ENCODE peak calls at places on chromosomes 16 and 17, in ten cellular contexts. H is GM10248; S is GM12891; Y is activated CD4-positive, alpha-beta T cell treated with anti-CD3 and anti-CD28 coated beads, Interleukin-2, amount 10 ng/mL, durations not matched to agents 7 days and 5 days; X is RWPE1; P is tibial artery; T is stimulated activated CD8-positive, alpha-beta memory T cell treated with anti-CD3 and anti-CD28 coated beads, Interleukin-7, amount 100 ng/mL, for 1 hour; F is fibroblast of the aortic adventitia; K is naive thymus-derived CD8-positive, alpha-beta T cell; G is DMS53. J is an unnamed sample.

GRCh38 chr16:66444049-66444481 is 17.0 kb downstream of the BEAN1 start:
- DNase-seq in H (no peak), S (no peak), Y (no peak), X (no peak), P (no peak), T (no peak), F (no peak), K (no peak), G (peak; percentile 34), J (no peak)

GRCh38 chr16:78962457-78962929 is 638.0 kb downstream of the MAF start:
- DNase-seq in H (peak; percentile 15), S (no peak), Y (no peak), X (no peak), P (no peak), T (no peak), F (no peak), K (no peak), G (peak; percentile 44), J (no peak)

GRCh38 chr16:88781140-88782077 is 3.6 kb downstream of the PIEZO1 start:
- DNase-seq in H (peak; percentile 78), S (no peak), Y (peak; percentile 76), X (no peak), P (peak; percentile 62), T (no peak), F (no peak), K (peak; percentile 53), G (no peak), J (no peak)

GRCh38 chr17:17156107-17156506 is 50.0 kb downstream of the PLD6 start:
- DNase-seq in H (no peak), S (no peak), Y (no peak), X (peak; percentile 71), P (no peak), T (no peak), F (peak; percentile 93), K (no peak), G (no peak), J (peak; percentile 67)

GRCh38 chr17:57481901-57482300 is 225.6 kb downstream of the MSI2 start:
- DNase-seq in H (no peak), S (no peak), Y (no peak), X (no peak), P (no peak), T (no peak), F (peak; percentile 100), K (no peak), G (no peak), J (no peak)

GRCh38 chr16:47778106-47778803 is 317.1 kb downstream of the PHKB start:
- DNase-seq in H (no peak), S (no peak), Y (no peak), X (no peak), P (no peak), T (no peak), F (no peak), K (no peak), G (no peak), J (no peak)

GRCh38 chr17:59487161-59487873 is 78.1 kb upstream of the DHX40 start:
- DNase-seq in H (no peak), S (no peak), Y (no peak), X (no peak), P (no peak), T (no peak), F (no peak), K (no peak), G (no peak), J (no peak)

GRCh38 chr17:34762078-34762477 is 182.7 kb downstream of the TMEM132E start:
- DNase-seq in H (no peak), S (no peak), Y (no peak), X (no peak), P (no peak), T (no peak), F (no peak), K (no peak), G (no peak), J (no peak)

GRCh38 chr17:3914319-3914685 is 2.0 kb downstream of the P2RX1 start:
- DNase-seq in H (peak; percentile 83), S (peak; percentile 60), Y (no peak), X (no peak), P (no peak), T (no peak), F (no peak), K (peak; percentile 34), G (no peak), J (no peak)

GRCh38 chr16:66918803-66919568 is at the start of gene CDH16:
- DNase-seq in H (no peak), S (no peak), Y (no peak), X (no peak), P (no peak), T (no peak), F (no peak), K (no peak), G (peak; percentile 64), J (no peak)

GRCh38 chr17:82611140-82612058 is 36.8 kb downstream of the WDR45B start:
- DNase-seq in H (no peak), S (no peak), Y (no peak), X (no peak), P (no peak), T (no peak), F (peak; percentile 46), K (no peak), G (peak; percentile 30), J (peak; percentile 50)

GRCh38 chr16:53058441-53058840 is 3.6 kb downstream of the CHD9 start:
- DNase-seq in H (no peak), S (no peak), Y (no peak), X (no peak), P (no peak), T (no peak), F (no peak), K (no peak), G (no peak), J (peak; percentile 11)

GRCh38 chr17:81976332-81977210 is 858 bp upstream of the ASPSCR1 start:
- DNase-seq in H (no peak), S (no peak), Y (peak; percentile 26), X (no peak), P (no peak), T (no peak), F (no peak), K (no peak), G (peak; percentile 96), J (no peak)

GRCh38 chr17:3887811-3888210 is 5.0 kb downstream of the CAMKK1 start:
- DNase-seq in H (no peak), S (no peak), Y (no peak), X (no peak), P (no peak), T (no peak), F (no peak), K (no peak), G (peak; percentile 81), J (no peak)

GRCh38 chr17:8797621-8798175 is 1.5 kb downstream of the MFSD6L start:
- DNase-seq in H (no peak), S (no peak), Y (no peak), X (no peak), P (no peak), T (no peak), F (no peak), K (no peak), G (no peak), J (no peak)

GRCh38 chr17:71224824-71225575 is 895.8 kb upstream of the SOX9 start:
- DNase-seq in H (no peak), S (no peak), Y (no peak), X (no peak), P (no peak), T (no peak), F (no peak), K (no peak), G (no peak), J (peak; percentile 13)

GRCh38 chr17:17062866-17063265 is 20.6 kb downstream of the MPRIP start:
- DNase-seq in H (no peak), S (no peak), Y (no peak), X (no peak), P (peak; percentile 28), T (no peak), F (no peak), K (no peak), G (no peak), J (peak; percentile 51)

GRCh38 chr17:57678393-57678792 is 66.7 kb downstream of the CCDC182 start:
- DNase-seq in H (no peak), S (no peak), Y (no peak), X (no peak), P (no peak), T (no peak), F (no peak), K (no peak), G (no peak), J (no peak)

GRCh38 chr17:46059457-46059856 is 60.4 kb downstream of the STH start:
- DNase-seq in H (no peak), S (no peak), Y (no peak), X (no peak), P (no peak), T (no peak), F (no peak), K (no peak), G (no peak), J (no peak)

GRCh38 chr17:56130030-56130429 is 23.2 kb upstream of the ANKFN1 start:
- DNase-seq in H (no peak), S (no peak), Y (no peak), X (no peak), P (no peak), T (no peak), F (no peak), K (no peak), G (no peak), J (no peak)

GRCh38 chr17:43338886-43339516 is 59.8 kb upstream of the ARL4D start:
- DNase-seq in H (no peak), S (no peak), Y (peak; percentile 71), X (no peak), P (peak; percentile 75), T (no peak), F (peak; percentile 47), K (peak; percentile 43), G (peak; percentile 91), J (peak; percentile 69)

GRCh38 chr16:10325783-10326543 is 59.9 kb upstream of the ATF7IP2 start:
- DNase-seq in H (no peak), S (no peak), Y (no peak), X (no peak), P (no peak), T (no peak), F (no peak), K (no peak), G (no peak), J (no peak)

GRCh38 chr17:52383493-52384100 is 225.1 kb upstream of the CA10 start:
- DNase-seq in H (peak; percentile 9), S (peak; percentile 15), Y (peak; percentile 13), X (peak; percentile 24), P (no peak), T (no peak), F (no peak), K (no peak), G (peak; percentile 97), J (peak; percentile 75)

GRCh38 chr17:75808905-75809621 is 24.5 kb downstream of the UNK start:
- DNase-seq in H (peak; percentile 80), S (peak; percentile 30), Y (no peak), X (peak; percentile 31), P (peak; percentile 83), T (no peak), F (peak; percentile 93), K (no peak), G (no peak), J (peak; percentile 17)

GRCh38 chr17:77770331-77771105 is 188.0 kb upstream of the TNRC6C start:
- DNase-seq in H (no peak), S (no peak), Y (no peak), X (no peak), P (no peak), T (no peak), F (peak; percentile 68), K (no peak), G (no peak), J (peak; percentile 22)

GRCh38 chr16:9966569-9967157 is 215.6 kb downstream of the GRIN2A start:
- DNase-seq in H (peak; percentile 32), S (no peak), Y (no peak), X (no peak), P (no peak), T (no peak), F (peak; percentile 2), K (no peak), G (no peak), J (no peak)

GRCh38 chr16:82366462-82366861 is 196.4 kb upstream of the MPHOSPH6 start:
- DNase-seq in H (no peak), S (no peak), Y (no peak), X (no peak), P (no peak), T (no peak), F (no peak), K (no peak), G (no peak), J (no peak)

GRCh38 chr17:47700471-47701449 is 6.8 kb downstream of the TBKBP1 start:
- DNase-seq in H (no peak), S (no peak), Y (no peak), X (no peak), P (no peak), T (no peak), F (no peak), K (no peak), G (no peak), J (no peak)

J was measured in MCF 10A.